ENCODE peak calls at places on chromosome 14, in ten cellular contexts. One of them, this sample, is unnamed.
A peak's percentile ranks its signal among the peaks of the same experiment; 100 is the strongest.

GRCh38 chr14:89641495-89642162 is 224.6 kb upstream of the FOXN3 start:
- DNase-seq in LoVo: no peak
- DNase-seq in hypothalamus: no peak
- DNase-seq in ecto neural progenitor cell: no peak
- DNase-seq in astrocyte of the cerebellum: no peak
- DNase-seq in NT2/D1: no peak
- DNase-seq in IMR-90: no peak
- DNase-seq in activated naive CD8-positive, alpha-beta T cell treated with anti-CD3 and anti-CD28 coated beads, Interleukin-2, amount 50 U/mL, for 24 hours: no peak
- DNase-seq in cardiac septum: no peak
- DNase-seq in putamen: no peak
- DNase-seq in this sample: no peak

GRCh38 chr14:61154606-61155005 is 126.5 kb downstream of the TMEM30B start:
- DNase-seq in LoVo: no peak
- DNase-seq in hypothalamus: no peak
- DNase-seq in ecto neural progenitor cell: no peak
- DNase-seq in astrocyte of the cerebellum: no peak
- DNase-seq in NT2/D1: no peak
- DNase-seq in IMR-90: peak; percentile 56
- DNase-seq in activated naive CD8-positive, alpha-beta T cell treated with anti-CD3 and anti-CD28 coated beads, Interleukin-2, amount 50 U/mL, for 24 hours: no peak
- DNase-seq in cardiac septum: no peak
- DNase-seq in putamen: no peak
- DNase-seq in this sample: no peak

GRCh38 chr14:30596972-30597371 is 25.1 kb upstream of the SCFD1 start:
- DNase-seq in LoVo: no peak
- DNase-seq in hypothalamus: no peak
- DNase-seq in ecto neural progenitor cell: no peak
- DNase-seq in astrocyte of the cerebellum: no peak
- DNase-seq in NT2/D1: no peak
- DNase-seq in IMR-90: no peak
- DNase-seq in activated naive CD8-positive, alpha-beta T cell treated with anti-CD3 and anti-CD28 coated beads, Interleukin-2, amount 50 U/mL, for 24 hours: no peak
- DNase-seq in cardiac septum: no peak
- DNase-seq in putamen: no peak
- DNase-seq in this sample: no peak

GRCh38 chr14:96053600-96054381 is 14.6 kb downstream of the C14orf132 start:
- DNase-seq in LoVo: no peak
- DNase-seq in hypothalamus: peak; percentile 34
- DNase-seq in ecto neural progenitor cell: no peak
- DNase-seq in astrocyte of the cerebellum: peak; percentile 99
- DNase-seq in NT2/D1: no peak
- DNase-seq in IMR-90: peak; percentile 99
- DNase-seq in activated naive CD8-positive, alpha-beta T cell treated with anti-CD3 and anti-CD28 coated beads, Interleukin-2, amount 50 U/mL, for 24 hours: no peak
- DNase-seq in cardiac septum: peak; percentile 82
- DNase-seq in putamen: peak; percentile 74
- DNase-seq in this sample: no peak

GRCh38 chr14:75132374-75133086 is 5.7 kb upstream of the NEK9 start:
- DNase-seq in LoVo: peak; percentile 70
- DNase-seq in hypothalamus: no peak
- DNase-seq in ecto neural progenitor cell: peak; percentile 56
- DNase-seq in astrocyte of the cerebellum: peak; percentile 68
- DNase-seq in NT2/D1: peak; percentile 50
- DNase-seq in IMR-90: peak; percentile 74
- DNase-seq in activated naive CD8-positive, alpha-beta T cell treated with anti-CD3 and anti-CD28 coated beads, Interleukin-2, amount 50 U/mL, for 24 hours: peak; percentile 42
- DNase-seq in cardiac septum: no peak
- DNase-seq in putamen: peak; percentile 76
- DNase-seq in this sample: peak; percentile 30

GRCh38 chr14:70896317-70896716 is 10.9 kb upstream of the PCNX1 start:
- DNase-seq in LoVo: no peak
- DNase-seq in hypothalamus: no peak
- DNase-seq in ecto neural progenitor cell: no peak
- DNase-seq in astrocyte of the cerebellum: no peak
- DNase-seq in NT2/D1: no peak
- DNase-seq in IMR-90: no peak
- DNase-seq in activated naive CD8-positive, alpha-beta T cell treated with anti-CD3 and anti-CD28 coated beads, Interleukin-2, amount 50 U/mL, for 24 hours: no peak
- DNase-seq in cardiac septum: no peak
- DNase-seq in putamen: no peak
- DNase-seq in this sample: no peak

GRCh38 chr14:59754256-59754655 is 116.3 kb downstream of the RTN1 start:
- DNase-seq in LoVo: no peak
- DNase-seq in hypothalamus: no peak
- DNase-seq in ecto neural progenitor cell: no peak
- DNase-seq in astrocyte of the cerebellum: no peak
- DNase-seq in NT2/D1: no peak
- DNase-seq in IMR-90: peak; percentile 1
- DNase-seq in activated naive CD8-positive, alpha-beta T cell treated with anti-CD3 and anti-CD28 coated beads, Interleukin-2, amount 50 U/mL, for 24 hours: no peak
- DNase-seq in cardiac septum: no peak
- DNase-seq in putamen: peak; percentile 34
- DNase-seq in this sample: no peak

GRCh38 chr14:33081259-33081658 is 142.6 kb downstream of the NPAS3 start:
- DNase-seq in LoVo: no peak
- DNase-seq in hypothalamus: no peak
- DNase-seq in ecto neural progenitor cell: no peak
- DNase-seq in astrocyte of the cerebellum: no peak
- DNase-seq in NT2/D1: no peak
- DNase-seq in IMR-90: no peak
- DNase-seq in activated naive CD8-positive, alpha-beta T cell treated with anti-CD3 and anti-CD28 coated beads, Interleukin-2, amount 50 U/mL, for 24 hours: no peak
- DNase-seq in cardiac septum: no peak
- DNase-seq in putamen: no peak
- DNase-seq in this sample: no peak

GRCh38 chr14:30906752-30907658 is 32.6 kb downstream of the COCH start:
- DNase-seq in LoVo: no peak
- DNase-seq in hypothalamus: no peak
- DNase-seq in ecto neural progenitor cell: no peak
- DNase-seq in astrocyte of the cerebellum: no peak
- DNase-seq in NT2/D1: no peak
- DNase-seq in IMR-90: peak; percentile 15
- DNase-seq in activated naive CD8-positive, alpha-beta T cell treated with anti-CD3 and anti-CD28 coated beads, Interleukin-2, amount 50 U/mL, for 24 hours: no peak
- DNase-seq in cardiac septum: no peak
- DNase-seq in putamen: peak; percentile 31
- DNase-seq in this sample: no peak

GRCh38 chr14:24381363-24382102 is 13.5 kb downstream of the NFATC4 start:
- DNase-seq in LoVo: no peak
- DNase-seq in hypothalamus: no peak
- DNase-seq in ecto neural progenitor cell: no peak
- DNase-seq in astrocyte of the cerebellum: no peak
- DNase-seq in NT2/D1: no peak
- DNase-seq in IMR-90: no peak
- DNase-seq in activated naive CD8-positive, alpha-beta T cell treated with anti-CD3 and anti-CD28 coated beads, Interleukin-2, amount 50 U/mL, for 24 hours: no peak
- DNase-seq in cardiac septum: no peak
- DNase-seq in putamen: no peak
- DNase-seq in this sample: no peak

GRCh38 chr14:99215277-99215676 is 56.7 kb downstream of the BCL11B start:
- DNase-seq in LoVo: no peak
- DNase-seq in hypothalamus: no peak
- DNase-seq in ecto neural progenitor cell: no peak
- DNase-seq in astrocyte of the cerebellum: peak; percentile 99
- DNase-seq in NT2/D1: no peak
- DNase-seq in IMR-90: no peak
- DNase-seq in activated naive CD8-positive, alpha-beta T cell treated with anti-CD3 and anti-CD28 coated beads, Interleukin-2, amount 50 U/mL, for 24 hours: no peak
- DNase-seq in cardiac septum: no peak
- DNase-seq in putamen: no peak
- DNase-seq in this sample: no peak

GRCh38 chr14:55353686-55354467 is 57.8 kb downstream of the ATG14 start:
- DNase-seq in LoVo: peak; percentile 14
- DNase-seq in hypothalamus: no peak
- DNase-seq in ecto neural progenitor cell: no peak
- DNase-seq in astrocyte of the cerebellum: no peak
- DNase-seq in NT2/D1: no peak
- DNase-seq in IMR-90: no peak
- DNase-seq in activated naive CD8-positive, alpha-beta T cell treated with anti-CD3 and anti-CD28 coated beads, Interleukin-2, amount 50 U/mL, for 24 hours: no peak
- DNase-seq in cardiac septum: no peak
- DNase-seq in putamen: peak; percentile 63
- DNase-seq in this sample: no peak

GRCh38 chr14:93974833-93975232 is 1.5 kb downstream of the ASB2 start:
- DNase-seq in LoVo: no peak
- DNase-seq in hypothalamus: no peak
- DNase-seq in ecto neural progenitor cell: no peak
- DNase-seq in astrocyte of the cerebellum: no peak
- DNase-seq in NT2/D1: no peak
- DNase-seq in IMR-90: no peak
- DNase-seq in activated naive CD8-positive, alpha-beta T cell treated with anti-CD3 and anti-CD28 coated beads, Interleukin-2, amount 50 U/mL, for 24 hours: no peak
- DNase-seq in cardiac septum: no peak
- DNase-seq in putamen: no peak
- DNase-seq in this sample: no peak

GRCh38 chr14:53174918-53175317 is 21.8 kb upstream of the DDHD1 start:
- DNase-seq in LoVo: no peak
- DNase-seq in hypothalamus: no peak
- DNase-seq in ecto neural progenitor cell: peak; percentile 57
- DNase-seq in astrocyte of the cerebellum: no peak
- DNase-seq in NT2/D1: no peak
- DNase-seq in IMR-90: no peak
- DNase-seq in activated naive CD8-positive, alpha-beta T cell treated with anti-CD3 and anti-CD28 coated beads, Interleukin-2, amount 50 U/mL, for 24 hours: no peak
- DNase-seq in cardiac septum: no peak
- DNase-seq in putamen: no peak
- DNase-seq in this sample: no peak

GRCh38 chr14:93903342-93904184 is 23.6 kb upstream of the FAM181A start:
- DNase-seq in LoVo: no peak
- DNase-seq in hypothalamus: no peak
- DNase-seq in ecto neural progenitor cell: peak; percentile 74
- DNase-seq in astrocyte of the cerebellum: no peak
- DNase-seq in NT2/D1: no peak
- DNase-seq in IMR-90: no peak
- DNase-seq in activated naive CD8-positive, alpha-beta T cell treated with anti-CD3 and anti-CD28 coated beads, Interleukin-2, amount 50 U/mL, for 24 hours: no peak
- DNase-seq in cardiac septum: no peak
- DNase-seq in putamen: no peak
- DNase-seq in this sample: no peak

GRCh38 chr14:36268957-36269734 is 51.3 kb downstream of the MBIP start:
- DNase-seq in LoVo: no peak
- DNase-seq in hypothalamus: no peak
- DNase-seq in ecto neural progenitor cell: no peak
- DNase-seq in astrocyte of the cerebellum: no peak
- DNase-seq in NT2/D1: peak; percentile 48
- DNase-seq in IMR-90: no peak
- DNase-seq in activated naive CD8-positive, alpha-beta T cell treated with anti-CD3 and anti-CD28 coated beads, Interleukin-2, amount 50 U/mL, for 24 hours: no peak
- DNase-seq in cardiac septum: no peak
- DNase-seq in putamen: no peak
- DNase-seq in this sample: no peak

This sample was measured in T-helper 9 cell.